ENCODE peak calls at places on chromosomes 3 and 15, in ten cellular contexts. Z, G, I, E, C, J, L, Y, O and B are unnamed samples.
A peak's percentile ranks its signal among the peaks of the same experiment; 100 is the strongest.

GRCh38 chr15:38699633-38700230 is 135.1 kb upstream of the RASGRP1 start:
- DNase-seq in O (no peak), C (no peak), E (peak; percentile 69), J (peak; percentile 83), Y (peak; percentile 74), Z (peak; percentile 92), I (no peak), G (peak; percentile 65), L (peak; percentile 58), B (peak; percentile 82)

GRCh38 chr3:20060924-20061323 is 20.7 kb downstream of the KAT2B start:
- DNase-seq in E (peak; percentile 72), Y (no peak), G (peak; percentile 81), O (no peak), I (no peak), J (no peak), L (no peak), C (no peak), Z (no peak), B (peak; percentile 72)

GRCh38 chr15:77481670-77482069 is 61.0 kb downstream of the HMG20A start:
- DNase-seq in I (no peak), C (no peak), L (no peak), J (no peak), O (no peak), Y (no peak), E (peak; percentile 66), Z (no peak), G (peak; percentile 63), B (peak; percentile 40)

GRCh38 chr15:81411969-81412633 is 38.1 kb upstream of the TMC3 start:
- DNase-seq in O (no peak), L (no peak), Y (no peak), I (no peak), G (no peak), E (peak; percentile 12), C (no peak), J (no peak), Z (no peak), B (no peak)

GRCh38 chr3:4290272-4290893 is 12.8 kb upstream of the SETMAR start:
- DNase-seq in Z (peak; percentile 64), G (peak; percentile 61), L (peak; percentile 56), Y (peak; percentile 30), J (peak; percentile 59), E (peak; percentile 67), I (no peak), O (no peak), C (no peak), B (peak; percentile 74)

GRCh38 chr3:127214990-127215389 is 22.1 kb downstream of the PRR23E start:
- DNase-seq in L (no peak), C (no peak), J (no peak), Z (no peak), Y (no peak), E (no peak), O (no peak), G (no peak), I (no peak), B (no peak)

GRCh38 chr15:61099030-61099800 is 129.9 kb downstream of the RORA start:
- DNase-seq in J (no peak), L (peak; percentile 38), Y (no peak), Z (no peak), E (no peak), C (no peak), I (no peak), O (no peak), G (no peak), B (peak; percentile 13)

GRCh38 chr3:168051579-168052183 is 44.0 kb downstream of the GOLIM4 start:
- DNase-seq in L (peak; percentile 67), E (peak; percentile 54), O (no peak), Z (no peak), G (peak; percentile 86), J (no peak), Y (no peak), C (no peak), I (no peak), B (peak; percentile 68)

GRCh38 chr3:48155122-48155521 is 33.1 kb downstream of the CDC25A start:
- DNase-seq in Z (no peak), L (peak; percentile 68), I (no peak), E (peak; percentile 41), C (no peak), O (no peak), J (no peak), Y (no peak), G (peak; percentile 60), B (peak; percentile 59)

GRCh38 chr3:151318946-151319345 is 2.3 kb upstream of the GPR87 start:
- DNase-seq in G (peak; percentile 17), Z (no peak), E (no peak), J (no peak), L (no peak), Y (no peak), O (no peak), C (no peak), I (no peak), B (no peak)

GRCh38 chr3:18062289-18063025 is 320.0 kb upstream of the TBC1D5 start:
- DNase-seq in I (peak; percentile 31), J (no peak), L (peak; percentile 68), E (no peak), C (no peak), Z (no peak), G (peak; percentile 39), Y (no peak), O (no peak), B (peak; percentile 35)

GRCh38 chr3:188861847-188862740 is 309.7 kb upstream of the TPRG1 start:
- DNase-seq in E (peak; percentile 55), Y (no peak), O (no peak), Z (no peak), I (no peak), J (no peak), C (no peak), G (peak; percentile 50), L (peak; percentile 53), B (peak; percentile 46)

GRCh38 chr15:89101302-89102191 is 13.3 kb downstream of the ABHD2 start:
- DNase-seq in E (peak; percentile 97), G (peak; percentile 95), L (peak; percentile 98), O (peak; percentile 93), Y (no peak), C (peak; percentile 76), Z (no peak), J (peak; percentile 68), I (peak; percentile 75), B (peak; percentile 98)

GRCh38 chr15:64883097-64883581 is 28.6 kb upstream of the ANKDD1A start:
- DNase-seq in L (no peak), C (no peak), J (no peak), Z (no peak), E (peak; percentile 54), G (no peak), I (no peak), Y (no peak), O (no peak), B (peak; percentile 45)

GRCh38 chr3:103919327-103919726 is 1447.4 kb upstream of the ALCAM start:
- DNase-seq in J (no peak), I (no peak), G (no peak), L (no peak), Z (no peak), O (no peak), E (no peak), Y (no peak), C (no peak), B (peak; percentile 8)
- TF ChIP-seq CTCF in J (no peak), I (no peak), G (no peak), L (no peak), Z (no peak), O (no peak), E (no peak), Y (no peak), C (no peak), B (no peak)

GRCh38 chr3:12159227-12159601 is 502 bp upstream of the TIMP4 start:
- DNase-seq in O (no peak), I (no peak), C (no peak), L (peak; percentile 50), G (no peak), J (no peak), E (peak; percentile 14), Y (no peak), Z (no peak), B (peak; percentile 82)
- H3K4me3 ChIP-seq in O (peak overlapping the region; percentile 47), I (no peak overlapping the region), C (peak overlapping the region; percentile 44), L (peak overlapping the region; percentile 31), G (peak overlapping the region; percentile 55), J (no peak overlapping the region), E (no peak overlapping the region), Y (no peak overlapping the region), Z (no peak overlapping the region), B (peak overlapping the region; percentile 55)

DNA sequence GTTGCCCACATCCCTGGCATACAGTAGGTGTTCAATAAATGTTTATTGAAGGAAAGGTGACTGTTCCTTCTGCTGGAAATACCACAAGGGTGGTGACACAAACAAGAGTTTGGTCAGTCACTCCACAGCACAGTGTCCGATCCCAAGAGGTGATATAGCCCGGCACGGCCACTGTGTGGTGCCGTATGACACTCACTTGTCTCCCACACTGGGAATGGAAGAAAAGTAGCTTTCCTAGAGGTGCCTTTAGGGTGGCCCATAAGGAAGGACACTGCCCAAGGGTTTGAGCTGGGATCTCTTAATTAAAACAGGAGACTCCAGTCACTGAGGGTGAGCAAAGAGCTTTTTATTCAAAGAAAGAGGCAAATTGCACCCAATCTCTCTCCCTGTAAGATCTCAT is 40.5 kb downstream of the TGM4 start:
- DNase-seq in L (peak; percentile 14), O (no peak), G (no peak), J (no peak), Z (peak; percentile 36), E (peak; percentile 17), Y (no peak), I (no peak), C (no peak), B (peak; percentile 44)
- TF ChIP-seq CTCF in L (peak; percentile 53), O (no peak), G (no peak), J (no peak), Z (no peak), E (peak; percentile 40), Y (peak; percentile 52), I (peak; percentile 14), C (peak; percentile 38), B (peak; percentile 63)

GRCh38 chr3:42880601-42881451 is 5.1 kb upstream of the CYP8B1 start:
- DNase-seq in Y (peak; percentile 91), E (peak; percentile 84), G (peak; percentile 75), C (peak; percentile 93), J (peak; percentile 90), I (peak; percentile 95), L (peak; percentile 70), Z (peak; percentile 83), O (peak; percentile 93), B (peak; percentile 75)

GRCh38 chr3:42884324-42884723 is 8.6 kb upstream of the CYP8B1 start:
- DNase-seq in Y (no peak), O (no peak), C (no peak), L (no peak), G (no peak), I (no peak), E (no peak), J (no peak), Z (no peak), B (no peak)

GRCh38 chr3:42876940-42877720 is 1.5 kb upstream of the CYP8B1 start:
- DNase-seq in Z (no peak), J (peak; percentile 18), L (no peak), C (no peak), G (no peak), Y (no peak), E (no peak), I (no peak), O (no peak), B (no peak)

GRCh38 chr3:42876401-42876800 is 722 bp upstream of the CYP8B1 start:
- DNase-seq in Y (no peak), G (no peak), I (no peak), J (no peak), C (no peak), O (no peak), L (no peak), Z (no peak), E (no peak), B (no peak)

DNA sequence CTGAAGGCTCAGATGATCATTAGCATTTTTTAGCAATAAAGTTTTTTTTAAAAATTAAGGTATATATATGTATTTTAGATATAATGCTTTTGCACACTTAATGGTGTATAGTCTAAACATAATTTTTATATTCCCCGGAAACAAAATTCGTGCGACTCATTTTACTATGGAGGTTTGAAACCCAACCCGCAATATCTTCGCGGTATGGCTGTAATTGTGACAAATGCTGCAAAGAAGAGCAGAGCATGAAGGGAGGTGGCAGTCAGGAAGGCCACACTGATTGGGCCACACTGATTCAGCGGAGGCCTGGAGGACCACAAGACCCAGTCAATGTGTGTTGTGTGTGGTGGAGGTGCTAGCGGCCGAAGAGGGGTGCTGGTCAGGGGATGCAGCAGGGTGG is 4.5 kb upstream of the CYP8B1 start:
- DNase-seq in Y (no peak), J (no peak), G (no peak), I (no peak), C (no peak), E (no peak), O (no peak), L (no peak), Z (peak; percentile 2), B (no peak)
- H3K4me3 ChIP-seq in Y (no peak overlapping the region), J (no peak overlapping the region), G (peak overlapping the region; percentile 64), I (peak overlapping the region; percentile 50), C (peak overlapping the region; percentile 68), E (peak overlapping the region; percentile 65), O (peak overlapping the region; percentile 64), L (peak overlapping the region; percentile 55), Z (no peak overlapping the region), B (peak overlapping the region; percentile 62)